ENCODE peak calls at places on chromosomes 6 and 20, in nine cellular contexts. One of them, this sample, is unnamed.

GRCh38 chr20:54704032-54704635 is 228.7 kb downstream of the DOK5 start:
- DNase-seq in aorta: no peak
- DNase-seq in A673: no peak
- DNase-seq in activated T-cell treated with anti-CD3 and anti-CD28 coated beads for 4 hours: no peak
- DNase-seq in activated CD8-positive, alpha-beta memory T cell treated with anti-CD3 and anti-CD28 coated beads for 48 hours: no peak
- DNase-seq in AG08395: no peak
- DNase-seq in astrocyte: no peak
- DNase-seq in ovary: no peak
- DNase-seq in left ventricle myocardium inferior: no peak
- DNase-seq in this sample: no peak

GRCh38 chr6:150492941-150493340 is 106.7 kb upstream of the PLEKHG1 start:
- DNase-seq in activated CD8-positive, alpha-beta memory T cell treated with anti-CD3 and anti-CD28 coated beads for 48 hours: no peak
- DNase-seq in ovary: no peak
- DNase-seq in AG08395: no peak
- DNase-seq in left ventricle myocardium inferior: no peak
- DNase-seq in activated T-cell treated with anti-CD3 and anti-CD28 coated beads for 4 hours: no peak
- DNase-seq in astrocyte: peak
- DNase-seq in A673: peak
- DNase-seq in aorta: no peak
- DNase-seq in this sample: no peak

GRCh38 chr6:165959627-165960026 is 208.0 kb downstream of the TBXT start:
- DNase-seq in A673: no peak
- DNase-seq in activated T-cell treated with anti-CD3 and anti-CD28 coated beads for 4 hours: no peak
- DNase-seq in left ventricle myocardium inferior: no peak
- DNase-seq in astrocyte: no peak
- DNase-seq in ovary: no peak
- DNase-seq in aorta: no peak
- DNase-seq in activated CD8-positive, alpha-beta memory T cell treated with anti-CD3 and anti-CD28 coated beads for 48 hours: no peak
- DNase-seq in AG08395: no peak
- DNase-seq in this sample: no peak

GRCh38 chr6:112014483-112014882 is 39.4 kb upstream of the CCN6 start:
- DNase-seq in ovary: no peak
- DNase-seq in astrocyte: peak
- DNase-seq in aorta: no peak
- DNase-seq in AG08395: peak
- DNase-seq in left ventricle myocardium inferior: no peak
- DNase-seq in A673: no peak
- DNase-seq in activated T-cell treated with anti-CD3 and anti-CD28 coated beads for 4 hours: no peak
- DNase-seq in activated CD8-positive, alpha-beta memory T cell treated with anti-CD3 and anti-CD28 coated beads for 48 hours: no peak
- DNase-seq in this sample: peak

GRCh38 chr20:56245761-56246160 is 2.8 kb upstream of the MC3R start:
- DNase-seq in ovary: no peak
- DNase-seq in activated T-cell treated with anti-CD3 and anti-CD28 coated beads for 4 hours: no peak
- DNase-seq in activated CD8-positive, alpha-beta memory T cell treated with anti-CD3 and anti-CD28 coated beads for 48 hours: no peak
- DNase-seq in left ventricle myocardium inferior: no peak
- DNase-seq in astrocyte: no peak
- DNase-seq in A673: no peak
- DNase-seq in AG08395: no peak
- DNase-seq in aorta: no peak
- DNase-seq in this sample: peak

GRCh38 chr6:16059496-16059895 is 69.4 kb upstream of the MYLIP start:
- DNase-seq in aorta: no peak
- DNase-seq in astrocyte: no peak
- DNase-seq in activated CD8-positive, alpha-beta memory T cell treated with anti-CD3 and anti-CD28 coated beads for 48 hours: no peak
- DNase-seq in activated T-cell treated with anti-CD3 and anti-CD28 coated beads for 4 hours: no peak
- DNase-seq in AG08395: no peak
- DNase-seq in left ventricle myocardium inferior: no peak
- DNase-seq in ovary: no peak
- DNase-seq in A673: no peak
- DNase-seq in this sample: no peak

GRCh38 chr20:50496773-50497375 is 13.3 kb upstream of the PTPN1 start:
- DNase-seq in aorta: no peak
- DNase-seq in AG08395: no peak
- DNase-seq in activated T-cell treated with anti-CD3 and anti-CD28 coated beads for 4 hours: no peak
- DNase-seq in ovary: no peak
- DNase-seq in astrocyte: no peak
- DNase-seq in A673: no peak
- DNase-seq in activated CD8-positive, alpha-beta memory T cell treated with anti-CD3 and anti-CD28 coated beads for 48 hours: no peak
- DNase-seq in left ventricle myocardium inferior: no peak
- DNase-seq in this sample: peak

GRCh38 chr6:163249651-163250101 is 164.8 kb upstream of the QKI start:
- DNase-seq in AG08395: no peak
- DNase-seq in astrocyte: peak
- DNase-seq in left ventricle myocardium inferior: no peak
- DNase-seq in activated T-cell treated with anti-CD3 and anti-CD28 coated beads for 4 hours: no peak
- DNase-seq in ovary: no peak
- DNase-seq in aorta: no peak
- DNase-seq in A673: no peak
- DNase-seq in activated CD8-positive, alpha-beta memory T cell treated with anti-CD3 and anti-CD28 coated beads for 48 hours: no peak
- DNase-seq in this sample: peak

GRCh38 chr6:31057426-31058003 is 47.2 kb downstream of the MUC22 start:
- DNase-seq in aorta: no peak
- DNase-seq in activated CD8-positive, alpha-beta memory T cell treated with anti-CD3 and anti-CD28 coated beads for 48 hours: no peak
- DNase-seq in astrocyte: peak
- DNase-seq in ovary: no peak
- DNase-seq in left ventricle myocardium inferior: no peak
- DNase-seq in A673: peak
- DNase-seq in activated T-cell treated with anti-CD3 and anti-CD28 coated beads for 4 hours: no peak
- DNase-seq in AG08395: peak
- DNase-seq in this sample: peak

GRCh38 chr20:55054443-55054842 is 579.0 kb downstream of the DOK5 start:
- DNase-seq in ovary: no peak
- DNase-seq in left ventricle myocardium inferior: no peak
- DNase-seq in aorta: no peak
- DNase-seq in AG08395: no peak
- DNase-seq in astrocyte: peak
- DNase-seq in A673: no peak
- DNase-seq in activated CD8-positive, alpha-beta memory T cell treated with anti-CD3 and anti-CD28 coated beads for 48 hours: no peak
- DNase-seq in activated T-cell treated with anti-CD3 and anti-CD28 coated beads for 4 hours: no peak
- DNase-seq in this sample: no peak

GRCh38 chr20:33648396-33649004 is 13.6 kb upstream of the C20orf144 start:
- DNase-seq in left ventricle myocardium inferior: peak
- DNase-seq in aorta: no peak
- DNase-seq in activated CD8-positive, alpha-beta memory T cell treated with anti-CD3 and anti-CD28 coated beads for 48 hours: no peak
- DNase-seq in ovary: no peak
- DNase-seq in A673: no peak
- DNase-seq in activated T-cell treated with anti-CD3 and anti-CD28 coated beads for 4 hours: no peak
- DNase-seq in AG08395: peak
- DNase-seq in astrocyte: no peak
- DNase-seq in this sample: no peak

GRCh38 chr20:44211177-44212039 is 837 bp upstream of the OSER1 start:
- DNase-seq in left ventricle myocardium inferior: no peak
- DNase-seq in AG08395: peak
- DNase-seq in activated CD8-positive, alpha-beta memory T cell treated with anti-CD3 and anti-CD28 coated beads for 48 hours: no peak
- DNase-seq in activated T-cell treated with anti-CD3 and anti-CD28 coated beads for 4 hours: no peak
- DNase-seq in astrocyte: no peak
- DNase-seq in ovary: no peak
- DNase-seq in A673: no peak
- DNase-seq in aorta: no peak
- DNase-seq in this sample: peak

GRCh38 chr6:129709451-129709908 is 497 bp downstream of the ARHGAP18 start:
- DNase-seq in A673: peak
- DNase-seq in activated T-cell treated with anti-CD3 and anti-CD28 coated beads for 4 hours: no peak
- DNase-seq in activated CD8-positive, alpha-beta memory T cell treated with anti-CD3 and anti-CD28 coated beads for 48 hours: no peak
- DNase-seq in AG08395: peak
- DNase-seq in ovary: peak
- DNase-seq in aorta: no peak
- DNase-seq in left ventricle myocardium inferior: no peak
- DNase-seq in astrocyte: peak
- DNase-seq in this sample: peak

GRCh38 chr6:151534576-151534975 is 40.8 kb downstream of the CCDC170 start:
- DNase-seq in ovary: no peak
- DNase-seq in AG08395: peak
- DNase-seq in activated T-cell treated with anti-CD3 and anti-CD28 coated beads for 4 hours: no peak
- DNase-seq in left ventricle myocardium inferior: no peak
- DNase-seq in astrocyte: peak
- DNase-seq in aorta: no peak
- DNase-seq in A673: no peak
- DNase-seq in activated CD8-positive, alpha-beta memory T cell treated with anti-CD3 and anti-CD28 coated beads for 48 hours: no peak
- DNase-seq in this sample: peak

GRCh38 chr6:98653171-98653570 is 181.2 kb upstream of the POU3F2 start:
- DNase-seq in activated CD8-positive, alpha-beta memory T cell treated with anti-CD3 and anti-CD28 coated beads for 48 hours: no peak
- DNase-seq in left ventricle myocardium inferior: no peak
- DNase-seq in activated T-cell treated with anti-CD3 and anti-CD28 coated beads for 4 hours: no peak
- DNase-seq in aorta: no peak
- DNase-seq in AG08395: no peak
- DNase-seq in A673: peak
- DNase-seq in astrocyte: peak
- DNase-seq in ovary: no peak
- DNase-seq in this sample: peak

GRCh38 chr20:63208346-63208924 is 7.5 kb downstream of the YTHDF1 start:
- DNase-seq in activated CD8-positive, alpha-beta memory T cell treated with anti-CD3 and anti-CD28 coated beads for 48 hours: no peak
- DNase-seq in AG08395: no peak
- DNase-seq in ovary: no peak
- DNase-seq in A673: no peak
- DNase-seq in activated T-cell treated with anti-CD3 and anti-CD28 coated beads for 4 hours: no peak
- DNase-seq in aorta: no peak
- DNase-seq in left ventricle myocardium inferior: no peak
- DNase-seq in astrocyte: no peak
- DNase-seq in this sample: no peak

GRCh38 chr20:24948939-24949679 is at the start of gene CST7:
- DNase-seq in astrocyte: peak
- DNase-seq in activated CD8-positive, alpha-beta memory T cell treated with anti-CD3 and anti-CD28 coated beads for 48 hours: peak
- DNase-seq in activated T-cell treated with anti-CD3 and anti-CD28 coated beads for 4 hours: peak
- DNase-seq in left ventricle myocardium inferior: no peak
- DNase-seq in A673: no peak
- DNase-seq in AG08395: no peak
- DNase-seq in ovary: no peak
- DNase-seq in aorta: no peak
- DNase-seq in this sample: no peak

GRCh38 chr6:40409716-40410397 is 177.3 kb downstream of the LRFN2 start:
- DNase-seq in ovary: no peak
- DNase-seq in aorta: no peak
- DNase-seq in activated T-cell treated with anti-CD3 and anti-CD28 coated beads for 4 hours: no peak
- DNase-seq in AG08395: no peak
- DNase-seq in activated CD8-positive, alpha-beta memory T cell treated with anti-CD3 and anti-CD28 coated beads for 48 hours: no peak
- DNase-seq in left ventricle myocardium inferior: no peak
- DNase-seq in astrocyte: no peak
- DNase-seq in A673: peak
- DNase-seq in this sample: no peak

GRCh38 chr6:72205500-72205899 is 319.1 kb downstream of the RIMS1 start:
- DNase-seq in AG08395: no peak
- DNase-seq in activated CD8-positive, alpha-beta memory T cell treated with anti-CD3 and anti-CD28 coated beads for 48 hours: no peak
- DNase-seq in left ventricle myocardium inferior: no peak
- DNase-seq in activated T-cell treated with anti-CD3 and anti-CD28 coated beads for 4 hours: no peak
- DNase-seq in astrocyte: no peak
- DNase-seq in A673: no peak
- DNase-seq in aorta: no peak
- DNase-seq in ovary: no peak
- DNase-seq in this sample: no peak

GRCh38 chr6:82862543-82862942 is 203.1 kb downstream of the UBE3D start:
- DNase-seq in left ventricle myocardium inferior: no peak
- DNase-seq in ovary: no peak
- DNase-seq in AG08395: peak
- DNase-seq in activated T-cell treated with anti-CD3 and anti-CD28 coated beads for 4 hours: no peak
- DNase-seq in A673: peak
- DNase-seq in aorta: no peak
- DNase-seq in astrocyte: peak
- DNase-seq in activated CD8-positive, alpha-beta memory T cell treated with anti-CD3 and anti-CD28 coated beads for 48 hours: no peak
- DNase-seq in this sample: peak

GRCh38 chr6:65399355-65400084 is 307.5 kb downstream of the EYS start:
- DNase-seq in activated CD8-positive, alpha-beta memory T cell treated with anti-CD3 and anti-CD28 coated beads for 48 hours: no peak
- DNase-seq in astrocyte: no peak
- DNase-seq in ovary: no peak
- DNase-seq in A673: no peak
- DNase-seq in activated T-cell treated with anti-CD3 and anti-CD28 coated beads for 4 hours: no peak
- DNase-seq in AG08395: no peak
- DNase-seq in aorta: no peak
- DNase-seq in left ventricle myocardium inferior: no peak
- DNase-seq in this sample: no peak